ENCODE peak calls at places on chromosomes 13 and 19, in five cellular contexts. G is fibroblast of lung, U is uterus, Z is K562, O is colonic mucosa. W is an unnamed sample.

GRCh38 chr19:39737351-39737750 is 478 bp downstream of the CLC start:
- DNase-seq in Z (no peak), O (no peak), G (no peak), U (no peak), W (no peak)

GRCh38 chr19:10104665-10105221 is 1.4 kb upstream of the PPAN start:
- DNase-seq in O (peak), Z (no peak), G (no peak), U (no peak), W (no peak)

GRCh38 chr19:41226053-41226873 is 7.2 kb downstream of the AXL start:
- DNase-seq in U (peak), Z (peak), G (peak), O (peak), W (peak)

GRCh38 chr19:898663-899062 is 5.4 kb downstream of the RNU6-9 start:
- DNase-seq in G (no peak), U (no peak), Z (peak), O (no peak), W (peak)

GRCh38 chr19:51096473-51097165 is 11.6 kb downstream of the CTU1 start:
- DNase-seq in U (no peak), Z (no peak), O (no peak), G (no peak), W (no peak)

GRCh38 chr13:111907341-111907880 is 159.5 kb upstream of the SOX1 start:
- DNase-seq in U (no peak), O (peak), G (no peak), Z (no peak), W (no peak)

GRCh38 chr19:33280351-33280921 is 21.9 kb downstream of the CEBPA start:
- DNase-seq in Z (no peak), G (no peak), U (no peak), O (no peak), W (no peak)

GRCh38 chr13:51564252-51564651 is 20.0 kb upstream of the WDFY2 start:
- DNase-seq in U (no peak), G (no peak), O (no peak), Z (no peak), W (no peak)

GRCh38 chr19:55210120-55210493 is 806 bp upstream of the PTPRH start:
- DNase-seq in O (no peak), U (no peak), G (peak), Z (no peak), W (no peak)

GRCh38 chr19:8423821-8424223 is 10.7 kb downstream of the MARCHF2 start:
- DNase-seq in G (peak), Z (peak), O (peak), U (peak), W (peak)

GRCh38 chr13:51218691-51219090 is 3.5 kb upstream of the FAM124A start:
- DNase-seq in Z (no peak), O (no peak), G (no peak), U (no peak), W (no peak)

GRCh38 chr19:5501907-5502306 is 46.7 kb downstream of the ZNRF4 start:
- DNase-seq in U (no peak), G (no peak), O (no peak), Z (no peak), W (no peak)

GRCh38 chr13:51826606-51827005 is 18.4 kb downstream of the TMEM272 start:
- DNase-seq in G (no peak), Z (no peak), O (no peak), U (peak), W (no peak)

GRCh38 chr19:4633140-4633967 is 6.0 kb upstream of the TNFAIP8L1 start:
- DNase-seq in Z (peak), U (no peak), G (peak), O (peak), W (peak)

GRCh38 chr13:80679423-80679822 is 338.5 kb upstream of the SPRY2 start:
- DNase-seq in U (no peak), O (no peak), G (no peak), Z (no peak), W (no peak)

GRCh38 chr13:30934381-30934780 is 1.9 kb downstream of the TEX26 start:
- DNase-seq in U (no peak), O (no peak), Z (no peak), G (no peak), W (no peak)

GRCh38 chr13:112725346-112726017 is 35.6 kb downstream of the ATP11A start:
- DNase-seq in O (no peak), Z (no peak), G (peak), U (no peak), W (peak)

DNA sequence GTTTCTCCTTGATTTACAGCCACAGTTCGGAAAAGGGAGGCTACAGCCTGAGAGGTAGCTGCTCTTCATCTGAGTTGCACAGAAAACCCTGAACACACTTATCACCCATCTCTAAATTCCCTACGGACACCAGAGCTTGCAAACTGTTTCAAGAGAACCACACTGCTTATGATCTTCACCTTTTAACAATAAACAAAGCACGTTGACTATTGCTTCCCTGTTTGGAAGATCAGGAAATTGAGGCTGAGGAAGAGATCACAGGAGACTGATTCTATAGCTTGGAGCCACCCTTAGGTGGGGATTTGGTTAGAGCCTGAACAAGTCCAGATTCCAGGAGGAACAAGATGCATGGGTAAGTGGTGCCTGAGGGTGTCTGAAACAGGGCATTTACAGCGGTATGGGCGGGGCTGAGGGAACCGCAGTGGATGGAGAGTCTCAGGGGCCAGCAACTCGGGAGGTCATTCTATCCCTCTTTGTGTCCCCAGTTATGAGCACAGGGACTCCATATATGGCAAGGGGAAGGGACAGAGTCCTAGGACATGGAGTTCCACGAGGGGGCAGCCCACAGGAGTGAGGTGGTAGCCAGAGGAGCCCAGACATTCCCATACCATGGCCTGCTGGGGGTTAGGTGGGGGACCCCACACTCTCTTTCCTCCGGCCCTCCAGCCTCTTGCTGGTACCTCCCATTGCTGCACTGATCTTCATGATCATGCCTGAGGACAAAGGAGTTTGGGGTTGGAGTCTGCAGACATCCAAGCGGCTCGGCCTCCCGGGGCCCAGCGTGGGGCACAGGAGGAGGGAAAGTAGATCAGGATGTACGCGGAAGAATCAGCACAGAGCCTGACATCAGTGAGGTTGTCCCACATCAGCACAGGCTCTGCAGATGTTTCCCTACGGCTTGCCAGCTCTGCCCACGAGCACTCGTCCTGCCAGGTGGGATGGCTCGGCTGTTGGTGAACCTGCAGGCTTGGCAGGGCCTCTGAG is 162.3 kb upstream of the ZNF536 start:
- DNase-seq in G (no peak), Z (no peak), O (no peak), U (no peak), W (peak)
- H3K27ac ChIP-seq in G (no peak), Z (no peak), O (no peak), U (no peak), W (no peak)

DNA sequence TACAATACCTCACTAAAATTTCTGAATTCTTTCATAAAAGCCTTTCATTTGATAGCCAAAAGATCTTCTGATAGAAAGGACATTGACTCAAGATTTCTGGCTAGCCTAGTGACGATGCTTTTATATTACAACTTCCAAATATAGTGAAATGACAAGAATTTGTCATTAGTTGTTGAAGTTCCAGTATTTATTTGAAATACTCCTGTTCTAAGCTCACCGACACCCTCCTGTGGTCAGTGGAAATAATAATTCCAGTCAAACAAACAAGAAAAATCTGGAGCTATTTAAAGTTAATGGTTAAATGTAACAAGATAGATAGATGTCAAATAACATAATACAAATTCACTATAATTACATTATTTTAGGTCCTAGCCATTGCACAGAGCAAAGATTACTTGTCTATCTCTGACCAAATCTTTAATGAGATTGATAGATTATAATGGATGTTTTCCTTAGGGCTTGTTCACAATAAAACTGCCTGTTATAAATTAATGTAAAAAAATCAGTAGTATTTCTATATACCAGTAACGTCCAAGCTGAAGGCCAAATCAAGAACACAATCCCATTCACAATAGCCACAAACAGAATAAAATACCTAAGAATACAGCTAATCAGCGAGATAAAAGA is 195.5 kb downstream of the RGCC start:
- DNase-seq in O (no peak), Z (peak), G (peak), U (no peak), W (peak)
- H3K27ac ChIP-seq in O (no peak), Z (no peak), G (no peak), U (no peak), W (no peak)

GRCh38 chr19:35908977-35909683 is 1.0 kb upstream of the TYROBP start:
- DNase-seq in O (peak), G (no peak), U (no peak), Z (peak), W (peak)

GRCh38 chr19:35908010-35908441 is at the start of gene TYROBP:
- DNase-seq in U (no peak), O (no peak), G (no peak), Z (no peak), W (no peak)

GRCh38 chr19:35911173-35911572 is 3.1 kb upstream of the TYROBP start:
- DNase-seq in O (no peak), Z (no peak), G (no peak), U (no peak), W (no peak)

GRCh38 chr19:35911790-35912189 is 3.7 kb upstream of the TYROBP start:
- DNase-seq in Z (no peak), G (peak), U (no peak), O (no peak), W (no peak)

GRCh38 chr19:35909684-35910035 is 1.6 kb upstream of the TYROBP start:
- DNase-seq in G (no peak), O (no peak), Z (no peak), U (no peak), W (no peak)
- H3K27ac ChIP-seq in G (no peak), O (peak), Z (peak), U (no peak), W (no peak)

GRCh38 chr19:12788025-12788681 is 3.1 kb upstream of the JUNB start:
- DNase-seq in U (no peak), O (no peak), G (no peak), Z (no peak), W (no peak)
- H3K27ac ChIP-seq in U (peak), O (peak), G (peak), Z (peak), W (peak)